ENCODE peak calls at places on chromosome 22, in five cellular contexts. F, C, G, B and L are unnamed samples. For H3K4me1, the result is how much of the 10 kb centered on the place peaks cover.

GRCh38 chr22:33073989-33074391 is 15.8 kb upstream of the SYN3 start:
- DNase-seq in F (no peak), C (no peak), G (no peak), B (no peak), L (peak)

GRCh38 chr22:48438791-48439559 is 1388.7 kb downstream of the BRD1 start:
- DNase-seq in F (no peak), C (no peak), G (no peak), B (no peak), L (peak)

GRCh38 chr22:31477329-31477728 is 12.3 kb downstream of the EIF4ENIF1 start:
- DNase-seq in F (no peak), C (no peak), G (no peak), B (no peak), L (no peak)

GRCh38 chr22:40320687-40321086 is 25.6 kb upstream of the ADSL start:
- DNase-seq in F (no peak), C (no peak), G (no peak), B (no peak), L (no peak)

GRCh38 chr22:29308791-29309262 is 2.4 kb downstream of the GAS2L1 start:
- DNase-seq in F (no peak), C (no peak), G (peak), B (no peak), L (no peak)

GRCh38 chr22:49655168-49655812 is 172.4 kb downstream of the BRD1 start:
- DNase-seq in F (no peak), C (no peak), G (no peak), B (no peak), L (no peak)

GRCh38 chr22:44689173-44689572 is 12.8 kb upstream of the PRR5 start:
- DNase-seq in F (peak), C (no peak), G (no peak), B (no peak), L (no peak)

GRCh38 chr22:44473580-44473979 is 24.5 kb downstream of the RTL6 start:
- DNase-seq in F (no peak), C (no peak), G (no peak), B (no peak), L (no peak)

GRCh38 chr22:29003975-29004646 is 57.5 kb downstream of the C22orf31 start:
- DNase-seq in F (peak), C (peak), G (no peak), B (no peak), L (no peak)

GRCh38 chr22:48606684-48607307 is 1220.9 kb downstream of the BRD1 start:
- DNase-seq in F (no peak), C (no peak), G (no peak), B (no peak), L (no peak)

DNA sequence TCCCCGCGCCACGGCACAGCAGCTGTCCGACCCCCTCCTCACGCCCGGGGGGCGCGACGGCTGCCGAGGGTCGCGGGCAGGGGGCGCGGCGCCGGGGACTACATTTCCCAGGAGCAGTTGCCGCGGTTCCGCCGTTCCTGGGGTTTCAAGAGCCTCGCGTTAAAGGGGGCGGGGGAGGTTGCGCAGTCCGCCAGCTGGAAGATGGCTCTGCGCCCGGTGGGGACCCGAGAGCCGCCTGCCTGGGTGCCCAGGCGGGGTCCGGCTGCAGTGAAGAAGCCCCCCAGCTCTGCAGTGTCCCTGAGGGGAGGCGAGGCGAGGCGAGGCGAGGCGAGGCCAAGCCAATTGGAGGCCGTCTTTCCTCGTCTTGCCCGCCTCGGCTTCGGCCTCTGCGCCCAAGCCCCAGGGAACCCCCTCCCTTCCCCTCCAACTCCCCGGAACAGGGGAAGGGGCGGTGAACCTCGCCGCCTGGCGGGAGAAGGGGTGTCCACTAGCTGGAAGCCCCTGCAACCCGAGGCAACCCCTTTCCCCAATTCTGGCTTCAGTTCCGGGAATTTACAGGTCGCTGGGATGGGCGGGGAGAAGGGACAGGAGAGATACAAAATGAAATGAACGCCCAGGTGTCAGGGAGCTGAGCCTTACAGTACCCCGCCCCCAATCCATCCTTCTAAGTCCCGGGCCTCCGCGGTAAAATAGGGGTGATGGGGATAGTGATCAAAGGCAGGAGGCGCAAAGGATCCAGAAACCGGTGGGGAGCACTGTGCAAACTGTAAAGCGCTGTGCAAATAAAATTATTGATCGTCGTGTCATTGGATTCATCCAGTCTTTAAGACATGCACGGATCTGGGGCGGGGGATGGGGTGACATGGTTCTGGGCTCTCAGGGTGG is 5.2 kb upstream of the GCAT start:
- DNase-seq in F (peak), C (peak), G (peak), B (peak), L (no peak)
- H3K4me1 ChIP-seq in F (under half), C (under half), G (under half), B (under half), L (under half)

DNA sequence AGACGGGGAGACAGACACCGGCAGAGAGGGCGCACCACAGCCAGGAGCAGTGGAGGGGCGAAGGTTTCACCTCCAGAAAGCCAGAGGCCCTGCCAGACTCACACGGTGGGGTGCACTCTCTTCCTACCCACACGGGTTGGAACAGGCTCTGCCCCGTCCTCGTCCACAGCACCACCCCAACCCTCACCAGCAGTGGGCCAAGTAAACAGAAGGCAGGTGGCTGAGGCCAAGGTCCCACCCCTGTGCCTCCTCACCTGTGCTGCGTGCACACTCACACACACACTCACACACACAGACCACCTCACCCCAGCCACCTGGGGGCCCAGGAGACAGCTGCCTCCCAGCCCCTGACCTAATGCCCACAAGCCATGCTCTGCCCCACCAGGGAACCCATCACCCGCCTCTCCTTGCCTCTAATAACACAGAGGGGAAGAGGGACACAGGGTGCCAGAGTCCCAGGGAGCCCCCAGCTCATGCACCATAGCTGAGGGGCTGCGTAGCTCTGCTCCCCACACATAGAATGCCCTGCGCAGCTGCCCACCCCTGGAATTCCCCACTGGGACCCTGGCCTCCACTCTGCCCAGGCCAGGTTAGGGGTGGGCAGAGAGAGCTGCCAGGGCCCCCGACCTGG is 3.1 kb downstream of the CYB5R3 start:
- DNase-seq in F (peak), C (peak), G (no peak), B (peak), L (no peak)
- H3K4me1 ChIP-seq in F (under half), C (half or more), G (under half), B (under half), L (half or more)

GRCh38 chr22:24518228-24518627 is 23.1 kb downstream of the UPB1 start:
- DNase-seq in F (no peak), C (no peak), G (no peak), B (no peak), L (no peak)
- H3K4me1 ChIP-seq in F (under half), C (under half), G (under half), B (under half), L (under half)

GRCh38 chr22:21855715-21856114 is 11.7 kb downstream of the MAPK1 start:
- DNase-seq in F (no peak), C (no peak), G (no peak), B (no peak), L (no peak)
- H3K4me1 ChIP-seq in F (under half), C (under half), G (under half), B (under half), L (under half)

GRCh38 chr22:46364341-46365165 is 29.0 kb downstream of the TRMU start:
- DNase-seq in F (no peak), C (no peak), G (no peak), B (no peak), L (no peak)
- H3K4me1 ChIP-seq in F (under half), C (under half), G (under half), B (under half), L (under half)

DNA sequence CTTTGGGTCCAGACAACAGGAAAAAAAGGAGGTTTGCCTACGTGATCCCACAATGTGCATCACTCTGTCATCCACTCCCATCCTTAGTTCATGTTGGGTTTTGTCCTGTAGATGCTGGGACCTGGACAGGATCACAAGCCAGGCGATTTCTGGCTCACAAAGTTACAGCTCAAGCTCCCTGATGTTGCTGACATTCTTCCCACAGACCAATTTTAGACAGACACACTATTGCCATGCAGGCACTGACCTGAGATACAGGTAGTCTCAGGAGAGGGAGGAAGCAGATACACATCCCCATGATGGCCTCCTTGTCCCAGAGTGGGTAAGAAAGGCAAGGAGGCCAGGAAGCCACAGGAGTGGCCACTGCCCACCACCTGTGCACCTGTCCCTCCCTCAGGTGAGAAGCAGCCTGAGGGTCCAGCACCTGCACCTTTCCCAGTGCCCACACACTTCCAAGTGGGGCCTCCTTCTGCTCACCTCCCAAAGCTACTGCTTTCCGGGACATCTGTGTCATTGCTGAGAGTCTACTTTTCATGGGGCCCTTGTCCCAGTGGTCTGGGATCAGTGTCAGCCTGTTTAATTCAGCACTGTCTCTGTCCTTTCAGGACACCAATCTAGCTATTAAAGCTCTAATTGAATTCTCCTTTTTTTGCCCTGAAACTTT is 52.0 kb upstream of the TOP3B start:
- DNase-seq in F (no peak), C (no peak), G (no peak), B (no peak), L (no peak)
- H3K4me1 ChIP-seq in F (under half), C (under half), G (under half), B (under half), L (under half)

DNA sequence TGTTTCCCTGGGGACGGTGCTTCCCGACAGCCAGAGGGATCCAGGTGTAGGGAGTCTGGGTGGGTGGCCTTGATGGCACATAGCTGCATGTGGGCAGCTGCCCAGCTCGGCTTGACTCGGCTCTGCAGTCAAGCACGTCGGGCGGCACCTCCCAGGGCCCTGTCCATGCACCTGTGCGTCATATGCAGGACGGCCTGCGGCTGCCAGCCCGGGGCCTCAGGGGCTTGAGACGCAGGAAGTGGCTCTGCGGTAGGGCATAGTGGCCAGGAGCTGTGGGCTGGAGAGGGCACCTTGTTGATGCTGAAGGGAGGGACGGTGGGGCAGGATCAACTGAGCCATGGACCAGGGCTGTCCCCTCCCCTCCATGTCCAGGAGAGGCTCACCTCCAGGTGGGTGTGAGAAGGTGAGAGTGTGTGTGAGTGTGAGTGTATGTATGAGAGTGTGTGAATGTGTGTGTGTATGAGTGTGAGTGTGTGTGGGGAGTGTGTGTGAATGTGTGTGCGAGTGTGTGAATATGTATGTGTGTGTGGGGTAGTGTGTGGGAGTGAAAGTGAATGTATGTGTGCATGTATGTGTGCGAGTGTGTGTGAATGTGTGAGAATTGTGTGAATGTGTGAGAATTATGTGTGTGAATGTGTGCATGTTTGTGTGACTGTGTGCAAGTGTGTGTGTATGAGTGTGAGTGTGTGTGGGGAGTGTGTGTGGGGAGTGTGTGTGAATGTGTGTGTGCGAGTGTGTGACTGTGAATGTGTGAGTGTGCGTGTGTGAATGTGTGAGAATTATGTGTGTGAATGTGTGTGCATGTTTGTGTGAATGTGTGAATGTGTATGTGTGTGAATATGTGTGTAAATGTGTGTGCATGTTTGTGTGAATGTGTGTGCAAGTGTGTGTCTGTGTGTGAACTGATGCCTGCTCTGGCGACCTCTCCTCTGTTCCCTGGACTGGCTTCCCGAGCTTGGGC is 5.7 kb upstream of the SUN2 start:
- DNase-seq in F (peak), C (no peak), G (no peak), B (no peak), L (no peak)
- H3K4me1 ChIP-seq in F (under half), C (under half), G (under half), B (under half), L (under half)

DNA sequence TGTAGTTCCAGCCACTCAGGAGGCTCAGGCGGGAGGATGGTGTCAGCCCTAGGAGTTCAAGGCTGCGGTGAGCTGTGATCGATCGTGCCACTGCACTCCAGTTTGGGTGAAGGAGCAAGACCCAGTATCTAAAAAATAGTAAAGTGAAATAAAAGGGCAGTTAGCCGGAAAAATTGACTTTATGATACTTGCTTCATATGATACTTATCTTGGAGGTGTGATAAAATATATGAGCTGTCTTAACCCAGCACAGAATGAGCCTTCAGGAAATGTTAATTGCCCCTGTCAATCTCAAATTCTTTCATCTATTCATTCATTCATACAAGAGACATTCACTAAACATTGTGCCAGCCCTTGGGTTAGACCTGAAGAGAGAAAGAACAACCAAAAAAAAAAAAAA is 454.4 kb downstream of the MIAT start:
- DNase-seq in F (no peak), C (no peak), G (no peak), B (no peak), L (no peak)
- H3K4me1 ChIP-seq in F (half or more), C (half or more), G (under half), B (under half), L (half or more)